ENCODE peak calls at places on chromosomes 11 and 22, in seven cellular contexts. M, T, Z, G, P, A and C are unnamed samples.

GRCh38 chr11:10317776-10318526 is 13.1 kb downstream of the ADM start:
- DNase-seq in A (no peak), Z (no peak), G (no peak), M (no peak), T (no peak), P (no peak), C (no peak)

GRCh38 chr11:76275446-76275845 is 69.1 kb upstream of the WNT11 start:
- DNase-seq in M (no peak), G (no peak), P (no peak), A (no peak), T (no peak), Z (no peak), C (no peak)

GRCh38 chr11:11661356-11662040 is 39.7 kb upstream of the GALNT18 start:
- DNase-seq in G (no peak), A (no peak), M (no peak), P (no peak), T (no peak), Z (no peak), C (no peak)

GRCh38 chr11:45067966-45068365 is 78.5 kb upstream of the PRDM11 start:
- DNase-seq in Z (no peak), A (no peak), G (no peak), M (no peak), P (no peak), T (no peak), C (no peak)

GRCh38 chr22:37021710-37022482 is 2.4 kb downstream of the MPST start:
- DNase-seq in A (no peak), Z (no peak), T (no peak), M (peak), G (no peak), P (peak), C (peak)

GRCh38 chr11:83511646-83512045 is 225.5 kb upstream of the CCDC90B start:
- DNase-seq in G (no peak), M (no peak), T (no peak), A (no peak), P (no peak), Z (no peak), C (no peak)

GRCh38 chr11:83070878-83071640 is 638 bp downstream of the RAB30 start:
- DNase-seq in M (peak), P (no peak), A (peak), G (no peak), Z (peak), T (no peak), C (no peak)

GRCh38 chr22:28044546-28045173 is 125.6 kb upstream of the PITPNB start:
- DNase-seq in Z (no peak), P (no peak), T (no peak), M (no peak), G (no peak), A (no peak), C (no peak)

GRCh38 chr22:20035375-20036084 is 14.6 kb downstream of the TANGO2 start:
- DNase-seq in P (no peak), A (no peak), M (no peak), Z (no peak), G (no peak), T (no peak), C (no peak)

GRCh38 chr11:125329786-125330185 is 165.2 kb downstream of the PKNOX2 start:
- DNase-seq in M (no peak), T (no peak), A (no peak), P (no peak), G (no peak), Z (no peak), C (no peak)

GRCh38 chr11:112797653-112798293 is 163.4 kb upstream of the NCAM1 start:
- DNase-seq in T (no peak), M (peak), A (no peak), Z (no peak), P (peak), G (no peak), C (peak)

GRCh38 chr11:130423541-130424155 is 4.8 kb downstream of the ADAMTS8 start:
- DNase-seq in P (no peak), G (no peak), T (no peak), Z (no peak), M (no peak), A (no peak), C (no peak)

GRCh38 chr11:5910521-5910920 is 17.5 kb downstream of the OR52E5 start:
- DNase-seq in A (no peak), M (no peak), G (no peak), Z (no peak), P (no peak), T (no peak), C (no peak)

DNA sequence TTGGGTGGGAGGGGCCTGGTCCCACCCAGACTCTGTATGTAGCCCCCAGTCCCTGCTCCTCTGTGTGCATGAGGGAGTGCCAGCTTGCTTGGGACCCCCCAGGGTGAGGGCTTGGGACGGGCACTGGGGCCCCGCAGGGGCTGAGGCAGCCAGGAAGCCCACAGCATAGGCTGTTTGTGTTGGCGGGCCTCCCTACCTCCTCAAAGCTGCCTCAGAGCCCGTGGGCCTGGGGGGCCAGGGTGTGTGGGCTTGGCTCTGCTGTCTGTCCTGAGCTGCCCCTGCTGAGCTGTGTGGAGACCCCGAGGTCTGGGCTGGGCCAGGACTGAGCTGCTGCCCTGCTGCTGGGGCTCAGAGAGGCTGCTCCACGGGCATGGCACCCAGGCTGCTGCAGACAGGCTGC is 3.2 kb downstream of the TSPAN4 start:
- DNase-seq in M (no peak), T (no peak), A (no peak), Z (no peak), P (no peak), G (no peak), C (no peak)
- H3K4me3 ChIP-seq in M (no peak), T (peak), A (no peak), Z (no peak), P (no peak), G (no peak), C (no peak)

DNA sequence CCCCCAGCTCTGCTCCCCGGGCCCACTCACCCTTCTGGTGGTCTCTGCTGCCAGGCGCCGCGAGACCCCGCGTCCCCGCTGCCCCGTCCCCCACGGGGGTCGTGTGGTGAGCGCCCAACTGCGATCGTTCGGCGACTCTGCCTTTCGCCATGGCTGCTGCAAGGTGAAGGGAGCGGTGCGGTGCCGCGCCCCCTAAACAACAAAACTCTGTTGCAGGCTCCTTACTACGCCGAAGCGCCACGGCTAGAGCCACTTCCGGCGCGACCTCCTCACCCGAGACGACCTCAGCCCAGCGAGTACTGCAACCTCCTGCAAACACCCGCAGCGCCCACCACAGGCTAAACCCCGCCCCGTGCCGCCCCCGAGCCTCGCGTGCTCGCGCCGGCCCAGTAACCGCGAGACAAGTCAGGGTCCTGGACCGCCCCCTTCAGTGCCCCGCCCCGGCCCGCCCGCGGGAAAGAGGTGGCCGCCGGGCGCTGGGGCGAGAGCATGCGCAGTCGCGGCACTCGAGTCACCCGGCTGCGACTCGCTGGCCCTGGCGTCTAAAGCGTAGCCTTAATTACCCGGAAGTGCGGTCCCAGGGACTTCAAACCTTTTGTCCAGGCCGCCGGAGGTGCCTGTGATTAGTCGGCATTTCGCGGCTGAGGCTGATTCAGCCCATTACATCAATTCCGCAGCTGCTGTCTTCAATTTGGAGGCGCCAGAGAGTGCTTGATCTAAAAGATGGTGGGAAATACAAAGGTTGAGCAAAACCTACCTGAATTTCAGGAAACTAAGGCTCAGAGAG is at the start of gene TMEM41B:
- DNase-seq in M (peak), Z (peak), G (peak), A (peak), T (peak), P (peak), C (peak)
- TF ChIP-seq CTCF in M (no peak), Z (no peak), G (no peak), A (no peak), T (no peak), P (no peak), C (peak)

GRCh38 chr11:58905716-58906547 is 33.4 kb upstream of the GLYATL1 start:
- DNase-seq in G (no peak), M (peak), P (peak), A (peak), T (no peak), Z (no peak), C (no peak)
- H3K4me3 ChIP-seq in G (peak), M (peak), P (peak), A (no peak), T (peak), Z (peak), C (no peak)

GRCh38 chr11:79768343-79768742 is 327.5 kb upstream of the TENM4 start:
- DNase-seq in Z (no peak), G (no peak), M (no peak), P (peak), A (no peak), T (no peak), C (no peak)

GRCh38 chr11:79758325-79758724 is 317.5 kb upstream of the TENM4 start:
- DNase-seq in A (no peak), G (no peak), T (no peak), P (no peak), M (no peak), Z (no peak), C (no peak)

DNA sequence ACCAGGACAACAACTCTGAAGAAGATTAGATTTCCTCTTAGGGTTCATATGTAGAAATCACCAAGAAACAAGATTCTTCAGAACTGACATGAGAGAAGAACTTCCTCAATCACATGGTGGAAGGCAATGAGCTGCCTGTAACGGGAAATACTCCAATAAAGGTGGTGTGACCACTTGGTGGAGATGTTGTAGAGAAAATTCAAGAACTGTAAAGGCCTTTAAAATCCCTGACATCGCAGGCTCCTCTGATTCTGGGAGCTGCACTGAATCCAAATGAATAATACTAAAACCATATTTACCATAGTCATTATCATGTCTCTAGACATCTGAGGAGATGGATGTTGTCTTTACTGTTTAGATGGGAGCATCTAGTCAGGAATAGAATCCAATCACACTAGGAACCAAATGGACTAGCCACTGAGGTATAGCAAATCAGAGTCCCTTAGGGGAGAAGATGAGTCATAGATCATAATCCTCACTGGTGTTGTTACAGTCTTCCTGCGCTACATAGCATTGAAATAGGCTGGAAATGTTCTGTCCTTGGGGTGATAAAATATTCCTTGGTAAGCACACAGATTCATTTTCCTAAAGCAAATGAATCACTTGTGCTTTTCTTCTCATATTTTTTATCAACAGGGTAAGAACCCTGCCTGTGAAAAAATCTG is 321.6 kb upstream of the TENM4 start:
- DNase-seq in M (peak), G (no peak), Z (no peak), P (no peak), T (no peak), A (no peak), C (no peak)
- TF ChIP-seq CTCF in M (peak), G (no peak), Z (no peak), P (no peak), T (no peak), A (no peak), C (no peak)

GRCh38 chr22:29470159-29470855 is 9.7 kb upstream of the NEFH start:
- DNase-seq in T (no peak), M (peak), G (no peak), Z (peak), A (peak), P (peak), C (no peak)
- H3K4me3 ChIP-seq in T (peak), M (peak), G (peak), Z (no peak), A (no peak), P (peak), C (peak)

GRCh38 chr11:71112990-71113389 is 139.4 kb downstream of the SHANK2 start:
- DNase-seq in A (no peak), P (no peak), G (no peak), T (no peak), Z (no peak), M (no peak), C (no peak)
- TF ChIP-seq CTCF in A (no peak), P (no peak), G (no peak), T (no peak), Z (no peak), M (no peak), C (no peak)

GRCh38 chr22:23509571-23510302 is 70.4 kb downstream of the IGLL1 start:
- DNase-seq in G (no peak), T (no peak), P (no peak), M (no peak), A (no peak), Z (no peak), C (no peak)
- H3K4me3 ChIP-seq in G (no peak), T (no peak), P (no peak), M (no peak), A (no peak), Z (no peak), C (no peak)

GRCh38 chr11:119572481-119573424 is 149.8 kb upstream of the THY1 start:
- DNase-seq in A (no peak), Z (no peak), G (no peak), T (no peak), P (no peak), M (peak), C (no peak)
- TF ChIP-seq CTCF in A (no peak), Z (no peak), G (no peak), T (no peak), P (no peak), M (no peak), C (peak)

DNA sequence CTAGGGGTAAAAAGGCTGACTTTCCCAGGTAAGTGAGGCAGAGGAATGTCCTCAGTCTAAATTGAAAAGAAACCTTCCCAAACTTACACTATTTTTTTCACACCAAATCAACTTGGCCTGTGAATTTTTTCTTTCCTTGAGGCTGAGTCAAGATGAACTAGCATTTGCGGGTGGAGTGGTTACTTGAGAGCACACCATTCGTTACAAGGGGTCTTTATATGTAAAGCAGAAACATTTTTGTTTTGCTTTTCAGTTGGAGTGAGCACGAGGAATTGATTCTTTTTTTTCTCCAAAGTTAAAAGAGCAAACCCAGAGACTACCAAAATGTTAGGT is 36.4 kb downstream of the MAML2 start:
- DNase-seq in Z (no peak), M (no peak), T (no peak), A (no peak), P (no peak), G (no peak), C (no peak)
- H3K4me3 ChIP-seq in Z (peak), M (no peak), T (peak), A (peak), P (peak), G (peak), C (no peak)